ENCODE peak calls at places on chromosomes 3 and 15, in six cellular contexts. O is A549, B is HepG2, F is K562, D is endothelial cell of umbilical vein, X is GM12878. W is an unnamed sample.

GRCh38 chr3:156483426-156483825 is 71.5 kb downstream of the SSR3 start:
- DNase-seq in D (peak; percentile 52), F (peak; percentile 51), X (peak; percentile 76), O (no peak), B (no peak), W (peak; percentile 13)

GRCh38 chr3:68306571-68306970 is 625.8 kb downstream of the TAFA4 start:
- DNase-seq in D (no peak), O (no peak), F (peak; percentile 15), X (no peak), B (peak; percentile 17), W (peak; percentile 31)

GRCh38 chr3:125186261-125186770 is 26.2 kb downstream of the SLC12A8 start:
- DNase-seq in O (no peak), F (peak; percentile 34), X (no peak), B (no peak), D (no peak), W (no peak)

GRCh38 chr15:87877114-87877810 is 379.3 kb downstream of the NTRK3 start:
- DNase-seq in B (no peak), O (no peak), X (no peak), D (no peak), F (peak; percentile 57), W (no peak)

GRCh38 chr3:188205992-188206416 is 52.0 kb downstream of the LPP start:
- DNase-seq in D (no peak), F (peak; percentile 16), X (no peak), O (no peak), B (peak; percentile 81), W (peak; percentile 16)

GRCh38 chr15:91568036-91568435 is 285.5 kb upstream of the SLCO3A1 start:
- DNase-seq in D (no peak), B (no peak), F (no peak), X (no peak), O (no peak), W (no peak)

GRCh38 chr3:73664389-73664788 is 39.6 kb upstream of the PDZRN3 start:
- DNase-seq in O (no peak), X (no peak), F (no peak), D (no peak), B (no peak), W (no peak)

GRCh38 chr3:186209810-186210752 is 101.2 kb upstream of the ETV5 start:
- DNase-seq in X (no peak), B (peak; percentile 84), O (no peak), D (no peak), F (peak; percentile 53), W (peak; percentile 94)

GRCh38 chr15:39323706-39324105 is 257.2 kb upstream of the THBS1 start:
- DNase-seq in X (no peak), B (no peak), O (no peak), F (no peak), D (no peak), W (no peak)

GRCh38 chr15:73174171-73174570 is 121.9 kb downstream of the NEO1 start:
- DNase-seq in B (no peak), O (no peak), F (no peak), D (no peak), X (no peak), W (no peak)

GRCh38 chr3:180102604-180103003 is 65.9 kb upstream of the PEX5L start:
- DNase-seq in B (no peak), O (no peak), F (no peak), D (no peak), X (no peak), W (no peak)
- H3K4me3 ChIP-seq in B (no peak overlapping the region), O (no peak overlapping the region), F (no peak overlapping the region), D (no peak overlapping the region), X (no peak overlapping the region), W (no peak overlapping the region)

GRCh38 chr15:26772588-26773484 is at the start of gene GABRB3:
- DNase-seq in O (peak; percentile 47), B (no peak), D (no peak), F (no peak), X (no peak), W (no peak)
- TF ChIP-seq MYC in O (no peak), B (no peak), D (no peak), F (no peak), X (no peak), W (no peak)

GRCh38 chr3:183745300-183746098 is 47.9 kb downstream of the YEATS2 start:
- DNase-seq in D (peak; percentile 21), F (no peak), X (no peak), B (peak; percentile 55), O (no peak), W (no peak)
- TF ChIP-seq MAX in D (no peak), F (no peak), X (no peak), B (no peak), O (no peak), W (no peak)

GRCh38 chr3:27714101-27714526 is 8.0 kb downstream of the EOMES start:
- DNase-seq in F (no peak), X (no peak), O (no peak), D (no peak), B (no peak), W (no peak)
- H3K4me3 ChIP-seq in F (no peak overlapping the region), X (no peak overlapping the region), O (no peak overlapping the region), D (no peak overlapping the region), B (peak overlapping the region; percentile 62), W (no peak overlapping the region)

DNA sequence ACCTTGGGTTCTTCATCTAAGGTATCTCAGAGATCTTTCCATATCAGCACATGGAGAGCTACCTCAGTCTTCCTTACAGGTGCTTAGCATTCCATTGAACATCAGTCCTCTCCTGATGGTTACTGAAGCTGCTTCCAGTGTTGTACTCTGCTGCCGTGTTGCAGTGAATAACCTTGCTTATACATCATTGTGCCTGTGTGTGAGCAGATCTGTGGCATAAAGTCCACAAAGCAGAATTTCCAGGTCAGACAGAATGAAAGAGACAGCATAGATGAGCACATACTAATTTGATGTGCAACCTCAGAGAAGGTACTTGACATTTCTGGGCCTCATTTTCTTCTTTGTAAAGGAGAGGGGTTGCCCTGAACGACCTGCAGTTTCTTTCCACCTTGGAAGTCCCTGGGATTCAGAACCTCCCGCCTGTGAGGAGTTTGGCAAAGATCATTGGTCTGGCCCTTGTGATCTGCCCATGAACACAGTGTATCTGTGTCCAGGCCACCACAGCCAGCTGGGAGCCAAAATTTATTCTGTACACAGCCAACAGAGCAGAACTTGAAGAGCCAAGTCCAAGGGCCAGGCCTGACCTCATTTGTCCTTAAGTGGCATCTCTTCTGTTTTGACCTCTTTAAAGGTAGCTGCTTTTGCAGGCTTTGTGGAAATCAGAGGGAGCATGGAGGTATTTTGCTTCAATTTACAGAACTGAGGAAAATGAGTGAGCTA is 57.2 kb upstream of the SLC7A14 start:
- DNase-seq in O (no peak), B (no peak), X (no peak), D (no peak), F (no peak), W (no peak)
- TF ChIP-seq MYC in O (no peak), B (no peak), X (no peak), D (no peak), F (no peak), W (no peak)

GRCh38 chr3:154952538-154952937 is 127.6 kb upstream of the MME start:
- DNase-seq in B (no peak), D (no peak), O (no peak), X (no peak), F (no peak), W (no peak)

GRCh38 chr3:154953538-154953937 is 126.6 kb upstream of the MME start:
- DNase-seq in F (no peak), D (no peak), X (no peak), O (no peak), B (no peak), W (no peak)

GRCh38 chr3:154955907-154956533 is 124.1 kb upstream of the MME start:
- DNase-seq in D (peak; percentile 62), B (no peak), F (peak; percentile 32), X (no peak), O (no peak), W (no peak)

GRCh38 chr3:154954750-154955149 is 125.4 kb upstream of the MME start:
- DNase-seq in F (peak; percentile 48), X (no peak), O (no peak), D (peak; percentile 53), B (no peak), W (peak; percentile 25)

DNA sequence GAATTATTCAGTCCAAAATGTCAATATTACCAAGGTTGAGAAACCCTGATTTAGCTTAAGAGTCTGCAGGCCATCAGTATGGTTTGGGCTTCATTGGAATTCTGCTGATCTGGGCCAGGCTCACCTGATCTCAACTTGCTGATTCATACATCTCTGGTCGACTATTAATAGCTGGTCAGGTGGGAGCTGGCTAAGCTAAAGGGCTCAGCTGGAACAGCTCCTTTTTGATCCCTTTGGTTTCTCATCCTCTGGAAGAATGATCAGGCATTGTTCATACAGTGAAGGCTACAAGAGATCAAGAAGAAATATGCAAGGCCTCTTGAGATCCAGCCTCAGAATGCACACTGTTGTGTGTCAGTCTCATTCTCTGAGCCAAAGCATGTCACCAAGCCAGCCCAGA is 123.3 kb upstream of the MME start:
- DNase-seq in X (no peak), B (no peak), D (no peak), O (no peak), F (no peak), W (no peak)
- TF ChIP-seq MAX in X (no peak), B (no peak), D (no peak), O (no peak), F (no peak), W (no peak)

GRCh38 chr15:89469331-89470107 is 26.9 kb downstream of the RHCG start:
- DNase-seq in O (no peak), B (no peak), F (no peak), D (no peak), X (no peak), W (no peak)
- H3K4me3 ChIP-seq in O (no peak overlapping the region), B (no peak overlapping the region), F (no peak overlapping the region), D (no peak overlapping the region), X (no peak overlapping the region), W (no peak overlapping the region)

GRCh38 chr3:32820971-32821685 is 3.3 kb downstream of the TRIM71 start:
- DNase-seq in X (no peak), B (no peak), O (no peak), D (no peak), F (no peak), W (no peak)
- TF ChIP-seq MYC in X (no peak), B (no peak), O (no peak), D (no peak), F (no peak), W (no peak)